ENCODE peak calls at places on chromosomes 16 and 17, in ten cellular contexts. Z is lower leg skin, L is GM12892, M is transverse colon, I is A549, P is upper lobe of left lung, H is adrenal gland, B is spleen, V is tibial nerve, Q is heart left ventricle. Y is an unnamed sample.

GRCh38 chr16:46775214-46775613 is 27.1 kb upstream of the MYLK3 start:
- DNase-seq in Z (no peak), L (no peak), M (no peak), I (no peak), P (no peak), H (no peak), B (no peak), V (no peak), Q (no peak), Y (no peak)

GRCh38 chr17:64196626-64197025 is 66.4 kb downstream of the TEX2 start:
- DNase-seq in Z (no peak), L (no peak), M (no peak), I (no peak), P (no peak), H (no peak), B (no peak), V (no peak), Q (no peak), Y (no peak)

GRCh38 chr17:81608605-81609004 is 28.3 kb downstream of the NPLOC4 start:
- DNase-seq in Z (no peak), L (no peak), M (no peak), I (no peak), P (no peak), H (no peak), B (no peak), V (no peak), Q (no peak), Y (no peak)

GRCh38 chr17:72592242-72592966 is 471.6 kb downstream of the SOX9 start:
- DNase-seq in Z (peak), L (peak), M (peak), I (peak), P (peak), H (peak), B (no peak), V (peak), Q (peak), Y (peak)

GRCh38 chr17:67503184-67503583 is 126.1 kb downstream of the PITPNC1 start:
- DNase-seq in Z (no peak), L (no peak), M (no peak), I (no peak), P (no peak), H (peak), B (no peak), V (no peak), Q (no peak), Y (no peak)

GRCh38 chr16:22670044-22670536 is 143.9 kb upstream of the HS3ST2 start:
- DNase-seq in Z (no peak), L (no peak), M (no peak), I (no peak), P (no peak), H (no peak), B (no peak), V (no peak), Q (no peak), Y (no peak)

GRCh38 chr16:11133344-11133921 is 122.6 kb downstream of the SOCS1 start:
- DNase-seq in Z (peak), L (no peak), M (peak), I (no peak), P (no peak), H (peak), B (no peak), V (peak), Q (peak), Y (peak)

GRCh38 chr16:69851491-69852240 is 89.5 kb downstream of the WWP2 start:
- DNase-seq in Z (no peak), L (no peak), M (no peak), I (no peak), P (no peak), H (no peak), B (no peak), V (no peak), Q (no peak), Y (no peak)

GRCh38 chr17:81388091-81388611 is 7.1 kb upstream of the BAHCC1 start:
- DNase-seq in Z (no peak), L (no peak), M (no peak), I (no peak), P (peak), H (no peak), B (no peak), V (no peak), Q (no peak), Y (no peak)

DNA sequence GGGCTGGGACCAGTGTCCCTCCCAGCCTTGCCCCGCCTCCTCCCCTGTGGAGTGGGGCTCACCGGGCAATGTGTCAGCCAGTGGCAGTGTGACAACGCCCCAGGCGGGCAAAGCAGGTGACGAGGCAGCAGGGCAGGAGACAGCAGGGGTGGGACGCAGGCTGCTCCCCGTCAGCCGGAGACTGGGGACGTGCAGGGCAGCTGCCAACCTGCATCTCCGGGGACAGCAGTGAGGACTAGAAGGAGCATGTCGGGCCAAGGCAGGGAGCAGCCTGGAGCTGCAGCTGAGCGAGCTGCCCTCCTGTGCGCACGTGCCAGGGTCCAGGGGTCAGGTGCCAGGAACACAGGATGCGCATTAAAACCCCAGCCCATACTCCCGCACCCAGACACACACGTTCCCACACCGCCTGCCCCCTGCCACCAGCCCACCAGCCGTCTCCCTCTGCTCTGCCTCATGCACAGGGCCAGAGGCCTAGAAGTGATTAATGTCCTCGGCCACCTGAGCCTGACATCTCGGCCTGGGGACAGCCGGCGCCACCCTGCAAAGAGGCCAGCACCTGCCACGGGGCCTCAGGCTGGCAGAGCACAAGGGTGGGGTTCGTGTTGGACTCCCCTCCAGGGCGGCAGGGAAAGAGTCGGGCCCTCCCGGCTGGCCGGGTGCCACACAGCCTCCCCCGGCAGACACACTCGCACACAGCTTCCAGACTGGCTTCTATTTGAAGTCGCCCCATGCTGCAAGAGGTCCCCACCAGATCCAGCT is 90.5 kb downstream of the RBFOX3 start:
- DNase-seq in Z (no peak), L (no peak), M (no peak), I (no peak), P (peak), H (no peak), B (no peak), V (no peak), Q (no peak), Y (no peak)
- TF ChIP-seq POLR2A in Z (no peak), L (no peak), M (no peak), I (no peak), P (no peak), H (no peak), B (no peak), V (no peak), Q (no peak), Y (no peak)

DNA sequence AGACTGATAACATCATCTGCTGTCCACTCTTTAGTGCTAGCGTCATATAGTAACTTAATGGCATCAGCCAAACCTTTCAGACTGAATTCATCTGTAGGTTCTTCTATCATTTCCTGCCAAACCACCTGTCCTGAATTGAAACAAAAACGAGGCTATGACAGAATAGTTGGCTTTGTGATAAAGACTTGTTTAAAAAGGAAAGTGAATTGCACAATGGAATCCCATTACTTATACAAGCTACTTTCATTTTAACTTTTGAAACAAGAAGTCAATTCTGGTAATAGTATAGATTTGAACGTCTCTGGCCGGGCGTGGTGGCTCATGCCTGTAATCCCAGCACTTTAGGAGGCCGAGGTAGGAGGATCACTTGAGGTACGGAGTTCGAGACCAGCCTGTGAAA is 18.2 kb downstream of the LASP1NB start:
- DNase-seq in Z (no peak), L (no peak), M (no peak), I (no peak), P (no peak), H (no peak), B (no peak), V (no peak), Q (no peak), Y (no peak)
- TF ChIP-seq POLR2A in Z (no peak), L (no peak), M (no peak), I (no peak), P (no peak), H (no peak), B (no peak), V (no peak), Q (no peak), Y (no peak)

GRCh38 chr17:40320771-40321501 is 12.0 kb downstream of the RARA start:
- DNase-seq in Z (no peak), L (no peak), M (peak), I (no peak), P (no peak), H (no peak), B (peak), V (peak), Q (peak), Y (peak)
- TF ChIP-seq POLR2A in Z (no peak), L (no peak), M (peak), I (no peak), P (no peak), H (no peak), B (no peak), V (peak), Q (peak), Y (peak)

GRCh38 chr16:1990336-1991134 is 765 bp downstream of the SYNGR3 start:
- DNase-seq in Z (no peak), L (no peak), M (peak), I (no peak), P (peak), H (no peak), B (peak), V (no peak), Q (no peak), Y (peak)

GRCh38 chr16:1992475-1993292 is 2.9 kb downstream of the SYNGR3 start:
- DNase-seq in Z (no peak), L (no peak), M (no peak), I (no peak), P (peak), H (no peak), B (no peak), V (no peak), Q (no peak), Y (no peak)

GRCh38 chr16:1991588-1992474 is 2.1 kb downstream of the SYNGR3 start:
- DNase-seq in Z (peak), L (peak), M (peak), I (peak), P (peak), H (peak), B (peak), V (peak), Q (peak), Y (peak)

GRCh38 chr16:1989826-1990335 is at the start of gene SYNGR3:
- DNase-seq in Z (no peak), L (no peak), M (no peak), I (no peak), P (peak), H (no peak), B (no peak), V (no peak), Q (no peak), Y (peak)

DNA sequence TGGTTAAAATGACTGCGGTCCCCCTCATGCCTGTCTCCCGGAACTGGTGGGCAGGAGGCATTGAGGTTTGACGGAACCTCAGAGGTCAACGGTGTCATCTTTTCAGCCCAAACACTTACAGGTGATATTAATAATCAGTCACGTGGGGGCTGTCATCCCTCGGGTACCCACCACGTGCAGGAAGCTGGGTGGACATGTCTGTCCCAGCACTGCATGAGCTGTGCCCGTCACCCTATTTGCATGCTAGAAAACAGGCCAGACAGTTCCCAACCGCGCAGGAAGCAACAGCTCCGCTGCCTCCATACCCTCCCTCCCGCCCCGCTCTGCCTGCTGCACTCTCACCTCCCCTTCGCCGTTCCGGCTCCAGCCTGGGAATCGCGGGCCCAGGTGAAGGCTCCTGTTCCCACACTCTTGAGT is 1.4 kb downstream of the SYNGR3 start:
- DNase-seq in Z (no peak), L (no peak), M (peak), I (no peak), P (peak), H (no peak), B (peak), V (no peak), Q (no peak), Y (no peak)
- TF ChIP-seq POLR2A in Z (no peak), L (peak), M (no peak), I (no peak), P (no peak), H (no peak), B (peak), V (no peak), Q (no peak), Y (no peak)

GRCh38 chr17:44321246-44322120 is 3.1 kb downstream of the SLC25A39 start:
- DNase-seq in Z (no peak), L (no peak), M (no peak), I (no peak), P (peak), H (no peak), B (no peak), V (no peak), Q (no peak), Y (no peak)

GRCh38 chr17:44317545-44317944 is 7.1 kb downstream of the SLC25A39 start:
- DNase-seq in Z (no peak), L (no peak), M (no peak), I (no peak), P (no peak), H (no peak), B (no peak), V (no peak), Q (no peak), Y (no peak)

GRCh38 chr17:44318077-44318892 is 6.3 kb downstream of the SLC25A39 start:
- DNase-seq in Z (no peak), L (no peak), M (no peak), I (no peak), P (peak), H (no peak), B (no peak), V (no peak), Q (no peak), Y (no peak)

GRCh38 chr17:44322236-44322895 is 2.3 kb downstream of the SLC25A39 start:
- DNase-seq in Z (no peak), L (no peak), M (no peak), I (no peak), P (no peak), H (no peak), B (no peak), V (no peak), Q (no peak), Y (no peak)

DNA sequence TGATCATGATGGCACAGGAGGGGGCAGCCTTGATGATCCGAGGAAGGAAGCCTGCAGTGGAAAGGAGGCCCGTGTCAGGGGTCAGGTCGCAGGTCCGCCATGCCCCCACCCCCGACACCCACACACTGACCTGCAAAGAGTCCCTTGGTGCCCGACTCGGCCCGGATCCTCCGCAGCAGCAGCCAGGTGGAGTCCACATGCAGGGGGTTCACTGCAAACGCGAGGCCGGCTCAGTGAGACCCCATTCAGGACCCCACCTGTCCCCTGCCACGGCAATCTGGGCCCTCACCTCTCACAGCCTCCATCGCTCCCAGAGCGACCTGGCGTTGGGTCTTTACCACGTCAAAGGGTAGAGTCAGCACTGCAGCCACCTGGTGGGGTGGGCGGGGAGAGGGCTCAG is 4.6 kb downstream of the SLC25A39 start:
- DNase-seq in Z (no peak), L (no peak), M (no peak), I (no peak), P (no peak), H (no peak), B (no peak), V (no peak), Q (no peak), Y (no peak)
- TF ChIP-seq POLR2A in Z (no peak), L (no peak), M (no peak), I (no peak), P (no peak), H (no peak), B (no peak), V (no peak), Q (no peak), Y (no peak)

GRCh38 chr17:17541640-17542001 is 45.4 kb upstream of the RASD1 start:
- DNase-seq in Z (no peak), L (no peak), M (no peak), I (no peak), P (no peak), H (no peak), B (no peak), V (no peak), Q (no peak), Y (no peak)
- TF ChIP-seq POLR2A in Z (no peak), L (no peak), M (no peak), I (no peak), P (no peak), H (no peak), B (no peak), V (no peak), Q (no peak), Y (no peak)

GRCh38 chr17:40122944-40123810 is 1.4 kb downstream of the MSL1 start:
- DNase-seq in Z (no peak), L (peak), M (peak), I (peak), P (no peak), H (peak), B (peak), V (peak), Q (no peak), Y (peak)
- TF ChIP-seq POLR2A in Z (no peak), L (peak), M (peak), I (no peak), P (no peak), H (no peak), B (no peak), V (no peak), Q (no peak), Y (no peak)

DNA sequence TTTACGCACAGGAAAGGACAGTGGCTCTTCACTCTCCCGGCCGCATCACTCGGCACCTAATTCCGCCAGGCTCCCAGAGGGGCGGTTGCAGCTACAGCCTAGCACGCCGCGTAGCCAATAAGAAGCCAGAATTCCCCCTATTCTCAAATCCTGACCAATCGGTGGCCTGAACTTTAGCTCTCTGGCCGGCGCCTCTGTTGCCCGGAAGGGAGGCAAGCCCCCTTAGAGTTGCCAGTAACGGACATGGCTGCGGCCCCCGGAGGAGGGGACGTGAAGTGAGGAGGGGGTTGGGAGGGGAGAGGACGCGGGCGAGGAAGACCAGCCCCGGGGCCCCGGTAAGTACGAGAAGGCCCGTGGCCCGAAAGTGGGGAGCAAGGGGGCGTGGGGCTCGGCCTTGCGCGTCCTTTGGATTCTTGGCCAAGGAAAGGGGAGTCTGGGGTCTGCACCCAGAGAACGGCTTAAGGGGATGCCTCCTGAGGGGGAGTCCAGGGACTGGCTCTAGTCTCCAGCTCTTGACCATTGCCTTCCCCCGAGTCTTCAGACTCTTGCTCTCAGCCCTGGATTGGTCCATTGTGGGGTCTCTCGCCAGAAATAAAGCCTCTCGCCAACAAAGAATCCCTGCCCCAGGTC is at the start of gene TMEM94:
- DNase-seq in Z (peak), L (peak), M (peak), I (peak), P (peak), H (peak), B (peak), V (peak), Q (peak), Y (peak)
- TF ChIP-seq POLR2A in Z (no peak), L (peak), M (peak), I (peak), P (no peak), H (no peak), B (no peak), V (peak), Q (peak), Y (peak)

GRCh38 chr17:49361902-49362722 is at the start of gene ZNF652:
- DNase-seq in Z (peak), L (peak), M (peak), I (peak), P (peak), H (peak), B (peak), V (peak), Q (peak), Y (peak)
- TF ChIP-seq POLR2A in Z (no peak), L (no peak), M (no peak), I (peak), P (no peak), H (peak), B (no peak), V (no peak), Q (peak), Y (no peak)